ENCODE peak calls at places on chromosomes 13 and 19, in eight cellular contexts. Y is astrocyte of the cerebellum, Z is upper lobe of left lung, E is AG10803, Q is heart right ventricle, V is thoracic aorta, U is PC-3, W is kidney epithelial cell. L is an unnamed sample.

GRCh38 chr19:43656436-43656835 is 13.5 kb downstream of the PLAUR start:
- DNase-seq in Y (no peak), Z (no peak), E (no peak), Q (no peak), V (no peak), U (no peak), W (no peak), L (no peak)

GRCh38 chr19:39111593-39112199 is 13.9 kb upstream of the PAK4 start:
- DNase-seq in Y (no peak), Z (no peak), E (no peak), Q (no peak), V (no peak), U (peak), W (no peak), L (no peak)

GRCh38 chr19:42442833-42443232 is at the start of gene CXCL17:
- DNase-seq in Y (no peak), Z (no peak), E (no peak), Q (no peak), V (no peak), U (peak), W (no peak), L (no peak)

GRCh38 chr13:43269037-43269476 is 245.7 kb downstream of the DNAJC15 start:
- DNase-seq in Y (peak), Z (no peak), E (peak), Q (no peak), V (no peak), U (peak), W (peak), L (peak)

GRCh38 chr13:32587774-32588165 is 1.5 kb downstream of the PDS5B start:
- DNase-seq in Y (no peak), Z (no peak), E (peak), Q (no peak), V (no peak), U (peak), W (no peak), L (no peak)

GRCh38 chr13:65453982-65454381 is 1776.2 kb downstream of the PCDH9 start:
- DNase-seq in Y (no peak), Z (no peak), E (no peak), Q (no peak), V (no peak), U (no peak), W (no peak), L (no peak)

GRCh38 chr13:46295531-46296464 is 84.1 kb downstream of the LRRC63 start:
- DNase-seq in Y (peak), Z (no peak), E (peak), Q (no peak), V (no peak), U (peak), W (peak), L (peak)

GRCh38 chr13:30421093-30422055 is 919 bp upstream of the UBE2L5 start:
- DNase-seq in Y (peak), Z (peak), E (peak), Q (peak), V (peak), U (peak), W (no peak), L (no peak)

GRCh38 chr13:29195459-29195858 is 375.3 kb downstream of the MTUS2 start:
- DNase-seq in Y (no peak), Z (peak), E (no peak), Q (no peak), V (no peak), U (no peak), W (no peak), L (no peak)

GRCh38 chr19:41186971-41187883 is 5.8 kb upstream of the CYP2S1 start:
- DNase-seq in Y (no peak), Z (no peak), E (no peak), Q (no peak), V (no peak), U (no peak), W (no peak), L (no peak)

GRCh38 chr19:55319786-55320185 is 5.4 kb downstream of the TMEM150B start:
- DNase-seq in Y (no peak), Z (no peak), E (peak), Q (peak), V (no peak), U (no peak), W (no peak), L (no peak)

GRCh38 chr13:97723655-97724054 is 229.8 kb upstream of the IPO5 start:
- DNase-seq in Y (no peak), Z (no peak), E (no peak), Q (no peak), V (no peak), U (no peak), W (no peak), L (no peak)

GRCh38 chr19:38361633-38362075 is 12.7 kb upstream of the PSMD8 start:
- DNase-seq in Y (no peak), Z (peak), E (peak), Q (peak), V (no peak), U (peak), W (peak), L (no peak)

GRCh38 chr19:39053276-39054090 is 21.1 kb upstream of the FBXO27 start:
- DNase-seq in Y (no peak), Z (peak), E (no peak), Q (no peak), V (no peak), U (no peak), W (no peak), L (no peak)

GRCh38 chr19:18562086-18562485 is 4.4 kb downstream of the KXD1 start:
- DNase-seq in Y (no peak), Z (peak), E (peak), Q (peak), V (peak), U (no peak), W (no peak), L (no peak)

GRCh38 chr13:29908411-29908810 is 58.0 kb upstream of the UBL3 start:
- DNase-seq in Y (no peak), Z (no peak), E (peak), Q (peak), V (no peak), U (peak), W (no peak), L (no peak)

GRCh38 chr13:46121597-46122163 is 16.8 kb upstream of the CPB2 start:
- DNase-seq in Y (no peak), Z (no peak), E (no peak), Q (no peak), V (no peak), U (peak), W (no peak), L (no peak)

GRCh38 chr19:38741670-38742069 is 2.6 kb downstream of the CAPN12 start:
- DNase-seq in Y (no peak), Z (peak), E (no peak), Q (no peak), V (no peak), U (no peak), W (no peak), L (no peak)

GRCh38 chr19:38386968-38387549 is 775 bp downstream of the GGN start:
- DNase-seq in Y (no peak), Z (peak), E (no peak), Q (peak), V (no peak), U (no peak), W (no peak), L (no peak)

GRCh38 chr13:87280139-87280538 is 391.0 kb upstream of the SLITRK5 start:
- DNase-seq in Y (no peak), Z (no peak), E (no peak), Q (no peak), V (no peak), U (peak), W (no peak), L (no peak)

GRCh38 chr13:83839158-83839557 is 43.1 kb downstream of the SLITRK1 start:
- DNase-seq in Y (no peak), Z (no peak), E (no peak), Q (no peak), V (no peak), U (no peak), W (peak), L (no peak)

GRCh38 chr13:113126265-113127150 is 3.9 kb downstream of the F10 start:
- DNase-seq in Y (no peak), Z (no peak), E (no peak), Q (no peak), V (no peak), U (no peak), W (no peak), L (no peak)

GRCh38 chr13:26247608-26248007 is 6.3 kb upstream of the CDK8 start:
- DNase-seq in Y (no peak), Z (no peak), E (no peak), Q (no peak), V (no peak), U (no peak), W (no peak), L (no peak)

GRCh38 chr13:19959141-19959830 is 759 bp downstream of the ZMYM2 start:
- DNase-seq in Y (no peak), Z (peak), E (peak), Q (peak), V (peak), U (peak), W (no peak), L (no peak)

GRCh38 chr13:50026788-50027473 is 11.7 kb downstream of the KCNRG start:
- DNase-seq in Y (no peak), Z (no peak), E (no peak), Q (no peak), V (no peak), U (no peak), W (no peak), L (no peak)

GRCh38 chr19:18629166-18630088 is 7.4 kb upstream of the KLHL26 start:
- DNase-seq in Y (no peak), Z (no peak), E (no peak), Q (peak), V (no peak), U (no peak), W (no peak), L (no peak)

GRCh38 chr19:45569619-45570421 is 14.8 kb downstream of the OPA3 start:
- DNase-seq in Y (no peak), Z (no peak), E (peak), Q (peak), V (no peak), U (peak), W (no peak), L (no peak)

GRCh38 chr19:49057636-49058234 is at the start of gene CGB7:
- DNase-seq in Y (no peak), Z (peak), E (peak), Q (peak), V (peak), U (peak), W (peak), L (no peak)

GRCh38 chr19:45451181-45451849 is 16.5 kb upstream of the FOSB start:
- DNase-seq in Y (no peak), Z (no peak), E (peak), Q (no peak), V (no peak), U (peak), W (no peak), L (no peak)

GRCh38 chr19:17539288-17540117 is 15.9 kb upstream of the COLGALT1 start:
- DNase-seq in Y (peak), Z (peak), E (peak), Q (peak), V (peak), U (peak), W (peak), L (no peak)

GRCh38 chr19:41734156-41734555 is 21.2 kb upstream of the CEACAM6 start:
- DNase-seq in Y (no peak), Z (no peak), E (no peak), Q (no peak), V (no peak), U (no peak), W (no peak), L (no peak)

GRCh38 chr19:14478113-14478545 is 3.0 kb upstream of the PTGER1 start:
- DNase-seq in Y (no peak), Z (no peak), E (no peak), Q (no peak), V (no peak), U (no peak), W (no peak), L (no peak)

GRCh38 chr19:14482112-14482941 is 7.2 kb upstream of the PTGER1 start:
- DNase-seq in Y (no peak), Z (no peak), E (no peak), Q (no peak), V (no peak), U (no peak), W (no peak), L (no peak)

GRCh38 chr19:14479985-14480694 is 5.0 kb upstream of the PTGER1 start:
- DNase-seq in Y (no peak), Z (peak), E (no peak), Q (peak), V (no peak), U (peak), W (no peak), L (no peak)

GRCh38 chr19:14479309-14479984 is 4.3 kb upstream of the PTGER1 start:
- DNase-seq in Y (no peak), Z (no peak), E (no peak), Q (no peak), V (no peak), U (no peak), W (no peak), L (no peak)

GRCh38 chr19:14480695-14481069 is 5.5 kb upstream of the PTGER1 start:
- DNase-seq in Y (no peak), Z (no peak), E (no peak), Q (no peak), V (no peak), U (no peak), W (no peak), L (no peak)
- TF ChIP-seq CTCF in Y (no peak), Z (no peak), E (no peak), Q (no peak), V (no peak), U (no peak), W (no peak), L (peak)

GRCh38 chr13:51360489-51360888 is 21.0 kb downstream of the SERPINE3 start:
- DNase-seq in Y (no peak), Z (no peak), E (no peak), Q (no peak), V (no peak), U (no peak), W (no peak), L (no peak)

GRCh38 chr13:51363625-51364024 is 24.1 kb downstream of the SERPINE3 start:
- DNase-seq in Y (no peak), Z (no peak), E (no peak), Q (no peak), V (no peak), U (no peak), W (no peak), L (no peak)

GRCh38 chr13:51361111-51361510 is 21.6 kb downstream of the SERPINE3 start:
- DNase-seq in Y (peak), Z (no peak), E (peak), Q (no peak), V (no peak), U (no peak), W (no peak), L (no peak)

GRCh38 chr13:51359352-51359751 is 19.9 kb downstream of the SERPINE3 start:
- DNase-seq in Y (no peak), Z (no peak), E (no peak), Q (no peak), V (no peak), U (no peak), W (no peak), L (no peak)

DNA sequence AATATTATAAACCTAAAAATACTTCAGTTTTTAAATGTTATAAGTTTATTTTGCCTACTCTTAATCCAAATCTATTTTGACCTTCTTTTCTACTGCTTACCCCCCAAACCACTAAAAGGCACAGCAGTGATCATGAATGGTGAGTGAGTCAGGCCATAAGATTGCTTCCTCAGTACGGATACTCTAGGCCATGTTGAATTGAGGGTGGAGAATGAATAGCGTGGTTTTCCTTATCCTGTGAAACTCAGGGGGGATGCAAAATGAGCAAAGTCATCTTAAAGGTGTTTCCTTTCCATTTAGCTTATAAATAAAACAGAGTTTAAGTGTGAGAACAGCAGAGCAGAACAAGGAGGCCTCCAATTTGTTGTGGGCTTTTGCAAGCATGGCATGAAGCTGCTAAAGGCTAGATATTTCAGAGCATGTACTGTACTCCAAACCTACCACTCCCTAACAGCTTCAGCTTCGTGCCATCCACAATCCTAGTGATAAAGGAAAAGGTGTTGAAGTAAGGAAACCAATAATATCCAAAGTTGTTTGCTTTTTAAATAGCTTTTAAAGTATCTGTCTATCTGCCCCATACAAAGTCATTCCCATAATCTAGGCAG is 25.0 kb downstream of the SERPINE3 start:
- DNase-seq in Y (peak), Z (no peak), E (peak), Q (no peak), V (no peak), U (peak), W (peak), L (peak)
- H3K4me3 ChIP-seq in Y (no peak), Z (no peak), E (no peak), Q (no peak), V (no peak), U (no peak), W (no peak), L (no peak)

GRCh38 chr19:10769533-10770491 is 51.9 kb downstream of the DNM2 start:
- DNase-seq in Y (no peak), Z (no peak), E (peak), Q (peak), V (no peak), U (peak), W (no peak), L (no peak)
- TF ChIP-seq CTCF in Y (peak), Z (no peak), E (peak), Q (peak), V (peak), U (peak), W (peak), L (peak)

DNA sequence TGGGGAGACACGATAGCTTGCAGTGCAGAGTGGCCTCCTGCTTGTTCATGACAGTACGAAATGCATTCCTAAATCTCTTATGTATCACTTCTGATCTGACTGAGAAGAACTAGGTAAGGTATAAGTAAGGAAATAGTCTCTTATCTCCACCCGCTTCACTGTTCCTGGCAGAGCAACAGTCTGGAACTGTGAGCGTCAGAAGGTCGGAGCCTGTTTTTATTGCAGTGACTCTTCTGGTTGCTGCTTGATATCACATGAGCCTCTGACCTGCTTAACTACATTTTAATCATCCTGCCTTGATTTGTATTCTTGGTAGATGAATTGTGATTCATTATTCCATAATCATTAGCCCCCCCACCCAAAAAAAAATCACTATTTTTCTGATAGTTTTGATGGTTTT is 69.0 kb downstream of the COL4A2 start:
- DNase-seq in Y (no peak), Z (no peak), E (no peak), Q (no peak), V (no peak), U (no peak), W (no peak), L (no peak)
- H3K4me3 ChIP-seq in Y (no peak), Z (no peak), E (no peak), Q (no peak), V (no peak), U (no peak), W (no peak), L (no peak)

DNA sequence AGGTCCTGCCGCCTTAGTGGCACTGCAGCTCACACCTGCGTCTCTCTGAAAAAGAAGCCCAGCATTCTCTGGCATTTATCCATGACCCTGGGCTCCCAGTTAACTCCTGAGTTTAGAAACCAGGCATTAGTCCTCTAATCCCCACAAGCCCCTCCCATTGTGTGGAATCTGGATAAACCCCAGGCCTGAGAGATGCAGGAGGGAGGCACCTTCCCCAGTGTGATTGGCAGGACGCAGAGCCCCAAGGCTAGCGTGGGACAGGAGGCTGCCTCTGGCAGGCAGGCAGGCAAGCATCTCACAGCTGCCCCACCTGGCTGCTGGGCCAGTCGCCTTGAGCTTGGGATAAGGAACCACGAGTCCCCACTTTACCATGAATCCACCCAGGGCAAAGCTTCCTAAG is 11.0 kb upstream of the SERPINE3 start:
- DNase-seq in Y (no peak), Z (no peak), E (no peak), Q (no peak), V (no peak), U (no peak), W (no peak), L (no peak)
- TF ChIP-seq CTCF in Y (no peak), Z (no peak), E (no peak), Q (no peak), V (no peak), U (no peak), W (no peak), L (no peak)

GRCh38 chr19:29098091-29098490 is 114.9 kb downstream of the UQCRFS1 start:
- DNase-seq in Y (no peak), Z (no peak), E (no peak), Q (no peak), V (no peak), U (no peak), W (no peak), L (no peak)
- H3K4me3 ChIP-seq in Y (no peak), Z (no peak), E (no peak), Q (no peak), V (no peak), U (no peak), W (no peak), L (no peak)

GRCh38 chr13:92976657-92977056 is 249.9 kb upstream of the GPC6 start:
- DNase-seq in Y (no peak), Z (no peak), E (no peak), Q (no peak), V (no peak), U (no peak), W (no peak), L (no peak)

GRCh38 chr13:92966900-92967299 is 259.7 kb upstream of the GPC6 start:
- DNase-seq in Y (no peak), Z (no peak), E (no peak), Q (no peak), V (no peak), U (no peak), W (no peak), L (no peak)

GRCh38 chr13:92967923-92968322 is 258.7 kb upstream of the GPC6 start:
- DNase-seq in Y (no peak), Z (no peak), E (peak), Q (no peak), V (no peak), U (peak), W (no peak), L (no peak)

GRCh38 chr13:92974905-92975429 is 251.6 kb upstream of the GPC6 start:
- DNase-seq in Y (no peak), Z (peak), E (no peak), Q (no peak), V (no peak), U (no peak), W (no peak), L (no peak)

DNA sequence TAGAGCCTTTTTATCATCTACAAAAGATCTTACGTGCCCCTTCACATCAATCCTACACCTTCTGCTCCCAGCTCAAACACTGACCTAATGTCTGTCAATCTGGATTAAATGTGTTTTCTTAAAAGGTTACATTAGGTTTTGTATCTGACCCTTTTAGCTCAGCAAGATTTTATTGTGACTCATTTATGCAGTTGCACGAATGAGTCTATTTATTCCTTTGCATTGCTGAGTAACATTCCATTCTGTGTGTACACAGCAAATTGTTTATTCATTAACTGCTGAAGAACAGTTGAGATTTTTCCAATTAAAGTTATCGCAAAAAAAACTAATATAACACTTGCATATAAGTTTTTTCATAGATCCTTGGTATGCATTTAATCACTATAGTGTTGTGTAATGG is 253.9 kb upstream of the GPC6 start:
- DNase-seq in Y (no peak), Z (no peak), E (no peak), Q (no peak), V (no peak), U (peak), W (no peak), L (no peak)
- TF ChIP-seq CTCF in Y (no peak), Z (no peak), E (no peak), Q (no peak), V (no peak), U (no peak), W (no peak), L (no peak)